ENCODE peak calls at places on chromosomes 12 and 14, in eight cellular contexts. One of them, this sample, is unnamed.

GRCh38 chr14:57051633-57052032 is 217.1 kb downstream of the EXOC5 start:
- DNase-seq in Karpas-422: no peak
- DNase-seq in mammary epithelial cell: no peak
- DNase-seq in fibroblast of lung: no peak
- DNase-seq in SK-N-SH: no peak
- DNase-seq in IMR-90: no peak
- DNase-seq in GM23248: no peak
- DNase-seq in endothelial cell of umbilical vein: no peak
- DNase-seq in this sample: no peak

GRCh38 chr12:120402217-120402616 is 33.3 kb upstream of the MSI1 start:
- DNase-seq in Karpas-422: no peak
- DNase-seq in mammary epithelial cell: no peak
- DNase-seq in fibroblast of lung: no peak
- DNase-seq in SK-N-SH: peak; percentile 39
- DNase-seq in IMR-90: no peak
- DNase-seq in GM23248: no peak
- DNase-seq in endothelial cell of umbilical vein: no peak
- DNase-seq in this sample: no peak

GRCh38 chr12:57888407-57889157 is 42.1 kb upstream of the CTDSP2 start:
- DNase-seq in Karpas-422: no peak
- DNase-seq in mammary epithelial cell: peak; percentile 98
- DNase-seq in fibroblast of lung: peak; percentile 73
- DNase-seq in SK-N-SH: no peak
- DNase-seq in IMR-90: peak; percentile 76
- DNase-seq in GM23248: peak; percentile 88
- DNase-seq in endothelial cell of umbilical vein: peak; percentile 56
- DNase-seq in this sample: peak; percentile 17

GRCh38 chr14:61695695-61696527 is 598 bp downstream of the HIF1A start:
- DNase-seq in Karpas-422: peak; percentile 85
- DNase-seq in mammary epithelial cell: peak; percentile 58
- DNase-seq in fibroblast of lung: peak; percentile 59
- DNase-seq in SK-N-SH: peak; percentile 79
- DNase-seq in IMR-90: peak; percentile 47
- DNase-seq in GM23248: peak; percentile 86
- DNase-seq in endothelial cell of umbilical vein: peak; percentile 62
- DNase-seq in this sample: peak; percentile 64

GRCh38 chr12:50166776-50167025 is 468 bp downstream of the CERS5 start:
- DNase-seq in Karpas-422: peak; percentile 82
- DNase-seq in mammary epithelial cell: no peak
- DNase-seq in fibroblast of lung: no peak
- DNase-seq in SK-N-SH: no peak
- DNase-seq in IMR-90: no peak
- DNase-seq in GM23248: peak; percentile 74
- DNase-seq in endothelial cell of umbilical vein: no peak
- DNase-seq in this sample: no peak

GRCh38 chr12:19080918-19081317 is 48.6 kb upstream of the PLEKHA5 start:
- DNase-seq in Karpas-422: no peak
- DNase-seq in mammary epithelial cell: no peak
- DNase-seq in fibroblast of lung: no peak
- DNase-seq in SK-N-SH: no peak
- DNase-seq in IMR-90: no peak
- DNase-seq in GM23248: no peak
- DNase-seq in endothelial cell of umbilical vein: no peak
- DNase-seq in this sample: no peak

GRCh38 chr12:113844495-113845175 is 121.5 kb downstream of the RBM19 start:
- DNase-seq in Karpas-422: no peak
- DNase-seq in mammary epithelial cell: no peak
- DNase-seq in fibroblast of lung: no peak
- DNase-seq in SK-N-SH: no peak
- DNase-seq in IMR-90: no peak
- DNase-seq in GM23248: no peak
- DNase-seq in endothelial cell of umbilical vein: no peak
- DNase-seq in this sample: no peak

GRCh38 chr14:100110801-100111200 is 45.6 kb downstream of the EVL start:
- DNase-seq in Karpas-422: no peak
- DNase-seq in mammary epithelial cell: no peak
- DNase-seq in fibroblast of lung: no peak
- DNase-seq in SK-N-SH: no peak
- DNase-seq in IMR-90: no peak
- DNase-seq in GM23248: no peak
- DNase-seq in endothelial cell of umbilical vein: no peak
- DNase-seq in this sample: no peak

GRCh38 chr14:88987516-88987915 is 163.1 kb downstream of the TTC8 start:
- DNase-seq in Karpas-422: no peak
- DNase-seq in mammary epithelial cell: peak; percentile 96
- DNase-seq in fibroblast of lung: no peak
- DNase-seq in SK-N-SH: no peak
- DNase-seq in IMR-90: no peak
- DNase-seq in GM23248: no peak
- DNase-seq in endothelial cell of umbilical vein: no peak
- DNase-seq in this sample: no peak

DNA sequence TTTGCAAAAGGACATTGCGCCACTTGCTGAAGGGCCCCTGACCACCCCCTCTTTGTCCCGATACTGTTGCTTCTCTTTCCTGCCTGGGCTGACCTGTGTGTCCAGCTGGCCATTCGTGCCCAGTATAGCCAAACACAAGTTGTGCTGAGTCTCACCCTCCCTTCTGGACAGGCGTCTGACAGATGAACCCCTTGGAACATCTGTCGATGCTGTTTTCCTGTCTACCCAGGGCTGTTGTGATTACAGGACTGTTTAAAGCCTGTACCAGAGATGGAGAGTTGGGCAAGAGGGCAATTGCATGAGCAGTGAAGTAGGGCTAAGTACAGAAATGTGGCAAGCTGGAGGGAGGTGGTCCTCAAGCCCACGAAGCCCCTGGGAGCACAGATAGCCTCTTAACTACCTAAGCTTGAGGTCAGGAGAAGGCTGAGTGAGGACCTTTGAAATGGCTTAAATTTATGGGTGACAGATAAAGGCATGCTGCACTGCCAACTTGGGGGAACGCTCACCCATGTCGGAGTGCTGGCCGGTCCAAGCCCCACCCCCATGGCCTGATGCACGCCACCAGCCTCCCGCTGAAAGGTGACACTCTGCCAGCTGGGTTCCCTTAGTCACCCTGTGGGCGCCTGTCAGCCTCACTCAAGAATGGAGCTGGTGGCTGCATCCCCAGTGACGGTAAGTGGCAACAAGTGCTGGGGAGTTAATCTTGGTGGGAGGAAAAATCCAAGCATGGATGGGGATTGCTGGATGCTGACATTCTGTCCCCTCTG is 14.6 kb downstream of the ACACB start:
- DNase-seq in Karpas-422: no peak
- DNase-seq in mammary epithelial cell: no peak
- DNase-seq in fibroblast of lung: no peak
- DNase-seq in SK-N-SH: peak; percentile 27
- DNase-seq in IMR-90: no peak
- DNase-seq in GM23248: peak; percentile 49
- DNase-seq in endothelial cell of umbilical vein: no peak
- DNase-seq in this sample: no peak
- H2AFZ ChIP-seq in Karpas-422: no peak overlapping the region
- H2AFZ ChIP-seq in mammary epithelial cell: no peak overlapping the region
- H2AFZ ChIP-seq in fibroblast of lung: no peak overlapping the region
- H2AFZ ChIP-seq in SK-N-SH: no peak overlapping the region
- H2AFZ ChIP-seq in IMR-90: no peak overlapping the region
- H2AFZ ChIP-seq in GM23248: no peak overlapping the region
- H2AFZ ChIP-seq in endothelial cell of umbilical vein: no peak overlapping the region
- H2AFZ ChIP-seq in this sample: no peak overlapping the region

GRCh38 chr12:95859344-95859816 is 628 bp downstream of the SNRPF start:
- DNase-seq in Karpas-422: peak; percentile 74
- DNase-seq in mammary epithelial cell: peak; percentile 50
- DNase-seq in fibroblast of lung: peak; percentile 34
- DNase-seq in SK-N-SH: peak; percentile 6
- DNase-seq in IMR-90: peak; percentile 31
- DNase-seq in GM23248: peak; percentile 67
- DNase-seq in endothelial cell of umbilical vein: no peak
- DNase-seq in this sample: peak; percentile 18
- H3K27ac ChIP-seq in Karpas-422: peak overlapping the region; percentile 14
- H3K27ac ChIP-seq in mammary epithelial cell: peak overlapping the region; percentile 83
- H3K27ac ChIP-seq in fibroblast of lung: peak overlapping the region; percentile 82
- H3K27ac ChIP-seq in SK-N-SH: peak overlapping the region; percentile 70
- H3K27ac ChIP-seq in IMR-90: peak overlapping the region; percentile 57
- H3K27ac ChIP-seq in GM23248: peak overlapping the region; percentile 74
- H3K27ac ChIP-seq in endothelial cell of umbilical vein: peak overlapping the region; percentile 43
- H3K27ac ChIP-seq in this sample: peak overlapping the region; percentile 82

GRCh38 chr14:69043007-69043444 is 63.9 kb upstream of the ACTN1 start:
- DNase-seq in Karpas-422: no peak
- DNase-seq in mammary epithelial cell: no peak
- DNase-seq in fibroblast of lung: peak; percentile 45
- DNase-seq in SK-N-SH: peak; percentile 53
- DNase-seq in IMR-90: no peak
- DNase-seq in GM23248: no peak
- DNase-seq in endothelial cell of umbilical vein: no peak
- DNase-seq in this sample: no peak
- H3K4me1 ChIP-seq in Karpas-422: no peaks in the 10 kb centered on the region
- H3K4me1 ChIP-seq in mammary epithelial cell: peaks cover 29% of the 10 kb centered on the region
- H3K4me1 ChIP-seq in fibroblast of lung: peaks cover 41% of the 10 kb centered on the region
- H3K4me1 ChIP-seq in SK-N-SH: peaks cover 32% of the 10 kb centered on the region
- H3K4me1 ChIP-seq in IMR-90: peaks cover 47% of the 10 kb centered on the region
- H3K4me1 ChIP-seq in GM23248: peaks cover 56% of the 10 kb centered on the region
- H3K4me1 ChIP-seq in endothelial cell of umbilical vein: peaks cover 65% of the 10 kb centered on the region
- H3K4me1 ChIP-seq in this sample: no peaks in the 10 kb centered on the region

GRCh38 chr14:65239897-65240296 is 137.6 kb upstream of the MAX start:
- DNase-seq in Karpas-422: no peak
- DNase-seq in mammary epithelial cell: no peak
- DNase-seq in fibroblast of lung: no peak
- DNase-seq in SK-N-SH: no peak
- DNase-seq in IMR-90: no peak
- DNase-seq in GM23248: no peak
- DNase-seq in endothelial cell of umbilical vein: no peak
- DNase-seq in this sample: no peak

GRCh38 chr14:65237023-65237814 is 134.9 kb upstream of the MAX start:
- DNase-seq in Karpas-422: no peak
- DNase-seq in mammary epithelial cell: no peak
- DNase-seq in fibroblast of lung: peak; percentile 20
- DNase-seq in SK-N-SH: no peak
- DNase-seq in IMR-90: peak; percentile 49
- DNase-seq in GM23248: peak; percentile 62
- DNase-seq in endothelial cell of umbilical vein: no peak
- DNase-seq in this sample: no peak

GRCh38 chr14:65237956-65238355 is 135.6 kb upstream of the MAX start:
- DNase-seq in Karpas-422: no peak
- DNase-seq in mammary epithelial cell: no peak
- DNase-seq in fibroblast of lung: no peak
- DNase-seq in SK-N-SH: no peak
- DNase-seq in IMR-90: no peak
- DNase-seq in GM23248: peak; percentile 27
- DNase-seq in endothelial cell of umbilical vein: no peak
- DNase-seq in this sample: no peak

GRCh38 chr14:65239143-65239672 is 136.9 kb upstream of the MAX start:
- DNase-seq in Karpas-422: no peak
- DNase-seq in mammary epithelial cell: no peak
- DNase-seq in fibroblast of lung: peak; percentile 67
- DNase-seq in SK-N-SH: no peak
- DNase-seq in IMR-90: peak; percentile 77
- DNase-seq in GM23248: peak; percentile 82
- DNase-seq in endothelial cell of umbilical vein: no peak
- DNase-seq in this sample: no peak

DNA sequence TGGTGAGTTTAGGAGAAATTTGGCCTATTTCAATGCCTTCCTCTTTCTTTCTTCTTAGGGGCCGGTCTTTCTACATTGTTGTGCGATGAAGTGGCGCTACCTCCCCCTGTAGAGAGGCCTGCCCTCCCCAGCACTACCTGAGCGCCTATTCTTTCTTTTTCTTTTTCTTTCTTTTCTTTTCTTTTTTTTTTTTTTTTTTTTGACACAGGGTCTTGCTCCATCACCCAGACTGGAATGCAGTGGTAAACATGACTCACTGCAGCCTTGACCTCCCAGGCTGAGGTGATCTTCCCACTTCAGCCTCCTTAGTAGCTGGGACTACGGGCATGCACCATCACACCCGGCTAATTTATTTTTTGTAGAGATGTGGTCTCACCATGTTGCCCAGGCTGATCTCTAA is 136.1 kb upstream of the MAX start:
- DNase-seq in Karpas-422: no peak
- DNase-seq in mammary epithelial cell: peak; percentile 78
- DNase-seq in fibroblast of lung: peak; percentile 87
- DNase-seq in SK-N-SH: no peak
- DNase-seq in IMR-90: peak; percentile 82
- DNase-seq in GM23248: peak; percentile 84
- DNase-seq in endothelial cell of umbilical vein: peak; percentile 51
- DNase-seq in this sample: no peak
- H2AFZ ChIP-seq in Karpas-422: no peak overlapping the region
- H2AFZ ChIP-seq in mammary epithelial cell: no peak overlapping the region
- H2AFZ ChIP-seq in fibroblast of lung: no peak overlapping the region
- H2AFZ ChIP-seq in SK-N-SH: peak overlapping the region; percentile 17
- H2AFZ ChIP-seq in IMR-90: no peak overlapping the region
- H2AFZ ChIP-seq in GM23248: no peak overlapping the region
- H2AFZ ChIP-seq in endothelial cell of umbilical vein: peak overlapping the region; percentile 96
- H2AFZ ChIP-seq in this sample: no peak overlapping the region